ENCODE peak calls at places on chromosome 13, in ten cellular contexts. J is stimulated activated CD4-positive, alpha-beta T cell treated with anti-CD3 and anti-CD28 coated beads, Interleukin-15, amount 100 ng/mL, for 1 hour; F is mucosa of gallbladder; B is anterior cingulate cortex; L is fibroblast of mammary gland; W is astrocyte of the cerebellum; P is T-helper 1 cell; V is dermis microvascular lymphatic vessel endothelial cell; U is HEK293T; R is COR-L47. Y is an unnamed sample.

GRCh38 chr13:30362005-30362788 is 54.8 kb upstream of the KATNAL1 start:
- DNase-seq in J (no peak), V (no peak), P (no peak), L (no peak), W (no peak), B (no peak), U (no peak), F (no peak), R (no peak), Y (no peak)

GRCh38 chr13:102729560-102730275 is 34.9 kb upstream of the METTL21C start:
- DNase-seq in L (peak; percentile 94), B (no peak), J (no peak), U (no peak), W (peak; percentile 55), V (peak; percentile 94), F (no peak), R (peak; percentile 43), P (no peak), Y (no peak)

GRCh38 chr13:19153782-19154450 is 27.7 kb downstream of the TUBA3C start:
- DNase-seq in U (peak; percentile 10), L (no peak), R (peak; percentile 1), J (no peak), B (no peak), V (no peak), F (no peak), W (no peak), P (no peak), Y (no peak)

GRCh38 chr13:97353927-97354326 is 80.0 kb upstream of the RAP2A start:
- DNase-seq in U (no peak), L (peak; percentile 28), F (no peak), W (no peak), R (no peak), V (no peak), P (no peak), J (no peak), B (no peak), Y (no peak)

GRCh38 chr13:99752373-99752772 is 219.2 kb downstream of the ZIC5 start:
- DNase-seq in L (no peak), B (no peak), U (no peak), V (no peak), P (no peak), F (no peak), J (no peak), R (no peak), W (no peak), Y (no peak)

GRCh38 chr13:99959538-99960230 is 11.9 kb downstream of the ZIC5 start:
- DNase-seq in F (no peak), V (no peak), P (no peak), U (no peak), L (no peak), R (no peak), W (no peak), J (no peak), B (no peak), Y (no peak)

GRCh38 chr13:52847682-52848432 is 583 bp downstream of the PCDH8 start:
- DNase-seq in L (no peak), F (no peak), J (no peak), V (no peak), W (no peak), P (no peak), B (no peak), R (no peak), U (no peak), Y (no peak)

GRCh38 chr13:92390217-92390616 is 836.4 kb upstream of the GPC6 start:
- DNase-seq in V (no peak), P (no peak), J (no peak), U (peak; percentile 64), R (peak; percentile 32), F (no peak), W (no peak), L (no peak), B (no peak), Y (no peak)

GRCh38 chr13:112722433-112723250 is 32.8 kb downstream of the ATP11A start:
- DNase-seq in F (peak; percentile 88), J (no peak), L (peak; percentile 66), U (no peak), B (no peak), W (peak; percentile 19), P (no peak), R (no peak), V (no peak), Y (no peak)

GRCh38 chr13:39321578-39321977 is 281.4 kb downstream of the LHFPL6 start:
- DNase-seq in J (no peak), R (no peak), F (no peak), W (no peak), P (no peak), V (no peak), L (peak; percentile 82), B (no peak), U (no peak), Y (no peak)

GRCh38 chr13:113047587-113047986 is 58.0 kb upstream of the F7 start:
- DNase-seq in U (no peak), B (no peak), L (no peak), J (no peak), W (no peak), P (no peak), V (no peak), R (no peak), F (no peak), Y (no peak)

GRCh38 chr13:110648848-110649421 is 33.6 kb downstream of the NAXD start:
- DNase-seq in F (no peak), J (no peak), B (no peak), L (no peak), V (no peak), U (no peak), W (no peak), P (no peak), R (no peak), Y (no peak)

GRCh38 chr13:49649244-49649962 is 21.1 kb downstream of the ARL11 start:
- DNase-seq in B (no peak), R (no peak), F (no peak), P (no peak), L (peak; percentile 58), J (no peak), U (no peak), W (no peak), V (no peak), Y (no peak)

Y was measured in putamen.